ENCODE peak calls at places on chromosomes 11 and 22, in eight cellular contexts. S, B, V, Z, O, W, P and E are unnamed samples.

GRCh38 chr11:110093407-110094297 is 460 bp downstream of the ZC3H12C start:
- DNase-seq in V (peak), S (peak), O (no peak), W (peak), P (no peak), Z (peak), B (peak), E (peak)

GRCh38 chr11:3001496-3001895 is 9.4 kb upstream of the NAP1L4 start:
- DNase-seq in V (no peak), W (no peak), S (peak), Z (no peak), P (no peak), O (no peak), B (no peak), E (peak)

GRCh38 chr11:21056644-21057043 is 387.3 kb downstream of the NELL1 start:
- DNase-seq in W (no peak), B (no peak), P (no peak), S (no peak), O (no peak), V (no peak), Z (no peak), E (no peak)

GRCh38 chr11:76807206-76807875 is 24.2 kb downstream of the TSKU start:
- DNase-seq in W (peak), P (peak), S (peak), O (peak), V (peak), B (peak), Z (peak), E (peak)

GRCh38 chr11:68454767-68455166 is 5.8 kb upstream of the PPP6R3 start:
- DNase-seq in B (no peak), S (no peak), W (no peak), P (no peak), Z (no peak), V (no peak), O (no peak), E (peak)

GRCh38 chr22:42924436-42924835 is 67.4 kb upstream of the ARFGAP3 start:
- DNase-seq in Z (no peak), W (no peak), O (no peak), P (no peak), V (no peak), S (no peak), B (no peak), E (peak)

GRCh38 chr11:67680701-67681472 is 6.5 kb upstream of the ALDH3B2 start:
- DNase-seq in Z (no peak), V (no peak), P (no peak), S (no peak), W (no peak), O (no peak), B (no peak), E (no peak)

GRCh38 chr22:49323751-49324415 is 503.8 kb downstream of the BRD1 start:
- DNase-seq in P (no peak), O (no peak), W (no peak), V (peak), B (no peak), Z (no peak), S (no peak), E (no peak)

GRCh38 chr11:15186146-15186545 is 71.4 kb downstream of the INSC start:
- DNase-seq in W (no peak), P (no peak), V (no peak), S (no peak), Z (no peak), B (no peak), O (no peak), E (no peak)

GRCh38 chr11:8777907-8778767 is 95.5 kb downstream of the RPL27A start:
- DNase-seq in S (no peak), Z (no peak), W (peak), O (no peak), V (no peak), B (no peak), P (no peak), E (peak)

GRCh38 chr11:69983897-69984438 is 94.1 kb upstream of the ANO1 start:
- DNase-seq in V (no peak), W (no peak), P (no peak), S (no peak), B (no peak), O (no peak), Z (no peak), E (no peak)

GRCh38 chr11:74141274-74141695 is 29.5 kb downstream of the C2CD3 start:
- DNase-seq in V (peak), Z (peak), O (no peak), S (no peak), P (no peak), W (no peak), B (no peak), E (no peak)

GRCh38 chr11:12812849-12813248 is 138.6 kb downstream of the TEAD1 start:
- DNase-seq in P (no peak), W (no peak), S (no peak), Z (no peak), B (no peak), V (no peak), O (no peak), E (no peak)

GRCh38 chr11:43366597-43367121 is 7.9 kb downstream of the TTC17 start:
- DNase-seq in P (no peak), W (no peak), V (no peak), O (no peak), S (no peak), Z (no peak), B (no peak), E (no peak)

GRCh38 chr22:31866918-31867317 is 77.4 kb upstream of the YWHAH start:
- DNase-seq in P (no peak), O (no peak), S (no peak), W (no peak), Z (no peak), V (no peak), B (no peak), E (no peak)

GRCh38 chr22:42642801-42643631 is 2.6 kb upstream of the ATP5MGL start:
- DNase-seq in Z (no peak), P (no peak), W (no peak), B (no peak), O (no peak), S (no peak), V (no peak), E (no peak)

GRCh38 chr22:46022881-46023512 is 46.0 kb upstream of the WNT7B start:
- DNase-seq in O (no peak), V (no peak), S (no peak), P (no peak), Z (no peak), B (no peak), W (no peak), E (peak)